ENCODE peak calls at places on chromosomes 11 and 22, in six cellular contexts. K is EL; N is CD4-positive, alpha-beta T cell; H is CD8-positive, alpha-beta memory T cell; A is activated CD4-positive, alpha-beta T cell treated with anti-CD3 and anti-CD28 coated beads for 4 hours; Y is mucosa of descending colon. V is an unnamed sample.

GRCh38 chr22:47629791-47630655 is 867.6 kb downstream of the TBC1D22A start:
- DNase-seq in Y (no peak), N (no peak), A (no peak), H (no peak), K (no peak), V (no peak)

GRCh38 chr11:6757373-6757967 is 14.3 kb downstream of the OR2AG2 start:
- DNase-seq in N (peak), H (peak), Y (peak), K (peak), A (peak), V (peak)

GRCh38 chr11:73072935-73073481 is 69.1 kb downstream of the FCHSD2 start:
- DNase-seq in Y (no peak), N (no peak), A (no peak), H (no peak), K (peak), V (peak)

GRCh38 chr11:45590743-45591142 is 74.7 kb downstream of the CHST1 start:
- DNase-seq in K (peak), H (no peak), N (no peak), A (no peak), Y (no peak), V (no peak)

GRCh38 chr11:67312187-67313021 is 9.1 kb downstream of the SSH3 start:
- DNase-seq in K (no peak), A (peak), H (no peak), N (peak), Y (peak), V (no peak)

GRCh38 chr22:26608129-26608528 is 9.7 kb downstream of the CRYBB1 start:
- DNase-seq in H (no peak), K (no peak), Y (no peak), N (no peak), A (no peak), V (no peak)

GRCh38 chr11:126991596-126991995 is 9.0 kb downstream of the KIRREL3 start:
- DNase-seq in N (no peak), K (peak), H (no peak), Y (no peak), A (no peak), V (no peak)

GRCh38 chr11:119120639-119121007 is 757 bp upstream of the HINFP start:
- DNase-seq in Y (no peak), K (peak), H (no peak), A (no peak), N (no peak), V (no peak)

GRCh38 chr11:130478204-130478701 is 29.8 kb downstream of the ADAMTS15 start:
- DNase-seq in Y (peak), N (no peak), A (no peak), H (no peak), K (peak), V (peak)

GRCh38 chr11:122375687-122376399 is 259.8 kb upstream of the BLID start:
- DNase-seq in H (no peak), K (peak), N (no peak), A (no peak), Y (no peak), V (no peak)